ENCODE peak calls at places on chromosomes 16 and 17, in six cellular contexts. X is fibroblast of the aortic adventitia, P is ELR, L is esophagus muscularis mucosa, I is fibroblast of the conjunctiva, N is Caki2. F is an unnamed sample.

GRCh38 chr17:61574542-61575351 is 16.3 kb downstream of the NACA2 start:
- DNase-seq in X (peak), P (peak), L (no peak), I (peak), N (peak), F (peak)

GRCh38 chr17:78507526-78507925 is 69.7 kb downstream of the DNAH17 start:
- DNase-seq in X (no peak), P (no peak), L (no peak), I (no peak), N (no peak), F (no peak)

GRCh38 chr16:52914428-52914827 is 138.3 kb downstream of the CHD9NB start:
- DNase-seq in X (no peak), P (no peak), L (no peak), I (no peak), N (no peak), F (no peak)

GRCh38 chr17:38562903-38563302 is 42.8 kb downstream of the SRCIN1 start:
- DNase-seq in X (no peak), P (no peak), L (no peak), I (no peak), N (no peak), F (no peak)

GRCh38 chr16:2147378-2147777 is 1.0 kb upstream of the RAB26 start:
- DNase-seq in X (no peak), P (no peak), L (no peak), I (no peak), N (no peak), F (no peak)

GRCh38 chr17:32931686-32932085 is 3.7 kb downstream of the TMEM98 start:
- DNase-seq in X (no peak), P (no peak), L (no peak), I (no peak), N (no peak), F (no peak)

GRCh38 chr17:17900615-17901520 is 64.1 kb upstream of the SREBF1 start:
- DNase-seq in X (peak), P (peak), L (peak), I (peak), N (peak), F (peak)

GRCh38 chr16:8713635-8714097 is 39.2 kb downstream of the ABAT start:
- DNase-seq in X (no peak), P (no peak), L (no peak), I (no peak), N (no peak), F (no peak)

GRCh38 chr16:56483394-56483793 is 32.0 kb downstream of the OGFOD1 start:
- DNase-seq in X (no peak), P (no peak), L (no peak), I (no peak), N (no peak), F (no peak)

F was measured in foreskin fibroblast.